ENCODE peak calls at places on chromosomes 12 and 14, in seven cellular contexts. M is HepG2, P is mammary epithelial cell, U is H9, R is upper lobe of left lung, N is coronary artery, A is lower lobe of right lung. D is an unnamed sample.

GRCh38 chr14:23095196-23096108 is at the start of gene C14orf119:
- DNase-seq in P (peak; percentile 99), N (peak; percentile 100), R (peak; percentile 99), M (peak; percentile 100), A (peak; percentile 99), U (peak; percentile 99), D (peak; percentile 99)

GRCh38 chr14:93956514-93957332 is 19.6 kb downstream of the ASB2 start:
- DNase-seq in P (no peak), A (no peak), N (no peak), U (no peak), R (no peak), M (no peak), D (no peak)

GRCh38 chr12:128079-128478 is 61.5 kb downstream of the IQSEC3 start:
- DNase-seq in N (no peak), A (no peak), U (no peak), R (no peak), M (no peak), P (no peak), D (no peak)

GRCh38 chr12:57216931-57217871 is 607 bp downstream of the NXPH4 start:
- DNase-seq in U (no peak), P (peak; percentile 9), N (no peak), A (no peak), M (no peak), R (no peak), D (no peak)

GRCh38 chr14:100058777-100059432 is 6.3 kb upstream of the EVL start:
- DNase-seq in P (no peak), U (no peak), A (no peak), N (no peak), R (no peak), M (no peak), D (no peak)

GRCh38 chr12:63894132-63894531 is 49.6 kb downstream of the SRGAP1 start:
- DNase-seq in N (no peak), M (no peak), U (no peak), R (no peak), A (no peak), P (no peak), D (no peak)

GRCh38 chr12:66279127-66279712 is 23.1 kb upstream of the HELB start:
- DNase-seq in P (no peak), N (no peak), U (no peak), M (peak; percentile 27), A (no peak), R (no peak), D (no peak)

GRCh38 chr12:56084958-56085543 is 5.1 kb downstream of the ERBB3 start:
- DNase-seq in P (no peak), R (no peak), M (no peak), A (no peak), U (peak; percentile 76), N (no peak), D (no peak)

GRCh38 chr14:90429764-90430163 is 32.9 kb downstream of the CALM1 start:
- DNase-seq in M (no peak), A (no peak), P (no peak), U (no peak), N (no peak), R (no peak), D (no peak)

GRCh38 chr12:21551811-21552469 is 25.8 kb downstream of the SPX start:
- DNase-seq in P (no peak), A (no peak), U (no peak), R (no peak), N (no peak), M (no peak), D (no peak)

GRCh38 chr14:24398298-24398942 is 383 bp upstream of the NYNRIN start:
- DNase-seq in R (no peak), A (no peak), U (peak; percentile 70), N (no peak), M (no peak), P (no peak), D (no peak)

GRCh38 chr12:78241472-78241871 is 410.8 kb downstream of the NAV3 start:
- DNase-seq in M (no peak), A (no peak), N (no peak), U (no peak), R (no peak), P (no peak), D (no peak)

GRCh38 chr14:67526676-67527459 is 6.2 kb upstream of the PLEKHH1 start:
- DNase-seq in N (no peak), P (peak; percentile 51), R (no peak), U (peak; percentile 76), A (no peak), M (peak; percentile 43), D (no peak)

GRCh38 chr12:108080363-108080762 is 48.7 kb upstream of the WSCD2 start:
- DNase-seq in A (no peak), R (no peak), N (no peak), U (no peak), P (no peak), M (no peak), D (no peak)

GRCh38 chr12:6345319-6346071 is 3.6 kb upstream of the TNFRSF1A start:
- DNase-seq in U (no peak), A (no peak), N (peak; percentile 98), P (peak; percentile 81), R (peak; percentile 79), M (peak; percentile 84), D (peak; percentile 66)

GRCh38 chr14:100423421-100424010 is 100.4 kb downstream of the SLC25A47 start:
- DNase-seq in U (no peak), R (no peak), M (no peak), P (no peak), N (no peak), A (no peak), D (no peak)

GRCh38 chr14:89933002-89933401 is 21.5 kb downstream of the EFCAB11 start:
- DNase-seq in R (no peak), U (no peak), A (no peak), P (no peak), N (no peak), M (no peak), D (no peak)

GRCh38 chr12:461425-461824 is 1.7 kb downstream of the B4GALNT3 start:
- DNase-seq in R (no peak), M (peak; percentile 5), U (no peak), P (no peak), N (no peak), A (no peak), D (no peak)

GRCh38 chr14:49405291-49405690 is 180.9 kb downstream of the RPS29 start:
- DNase-seq in R (no peak), A (no peak), U (no peak), N (no peak), P (peak; percentile 43), M (no peak), D (peak; percentile 8)

GRCh38 chr12:66539451-66539850 is 139.4 kb downstream of the GRIP1 start:
- DNase-seq in R (no peak), U (no peak), A (no peak), P (no peak), N (no peak), M (no peak), D (no peak)

GRCh38 chr12:111758120-111758561 is 8.6 kb upstream of the ALDH2 start:
- DNase-seq in R (peak; percentile 66), M (no peak), A (peak; percentile 68), U (peak; percentile 54), N (no peak), P (peak; percentile 41), D (peak; percentile 39)

GRCh38 chr14:85317491-85318021 is 212.4 kb upstream of the FLRT2 start:
- DNase-seq in P (peak; percentile 51), A (no peak), U (no peak), N (no peak), R (no peak), M (no peak), D (no peak)

GRCh38 chr12:121494093-121494787 is 86.6 kb downstream of the KDM2B start:
- DNase-seq in U (peak; percentile 78), R (peak; percentile 25), P (no peak), M (no peak), N (no peak), A (no peak), D (no peak)

GRCh38 chr14:43438056-43438455 is 1069.0 kb downstream of the FSCB start:
- DNase-seq in U (no peak), P (no peak), N (no peak), R (no peak), A (no peak), M (no peak), D (no peak)

GRCh38 chr14:58243790-58244555 is 670 bp upstream of the PSMA3 start:
- DNase-seq in N (no peak), P (peak; percentile 36), A (no peak), R (peak; percentile 32), U (no peak), M (peak; percentile 54), D (peak; percentile 44)

GRCh38 chr14:64721391-64721791 is 17.2 kb downstream of the PLEKHG3 start:
- DNase-seq in U (no peak), A (no peak), M (no peak), P (peak; percentile 67), N (peak; percentile 94), R (no peak), D (no peak)

GRCh38 chr14:103126088-103126872 is 3.0 kb downstream of the TNFAIP2 start:
- DNase-seq in M (no peak), R (no peak), U (no peak), A (peak; percentile 50), N (no peak), P (no peak), D (no peak)

GRCh38 chr12:34347367-34347766 is 325.1 kb downstream of the ALG10 start:
- DNase-seq in P (no peak), M (peak; percentile 18), U (no peak), R (no peak), A (no peak), N (no peak), D (no peak)
- TF ChIP-seq CTCF in P (no peak), M (peak; percentile 70), U (peak; percentile 11), R (no peak), A (no peak), N (no peak), D (no peak)

GRCh38 chr12:106119301-106119700 is 19.5 kb downstream of the NUAK1 start:
- DNase-seq in A (no peak), R (no peak), M (no peak), U (no peak), P (no peak), N (no peak), D (no peak)
- H3K27ac ChIP-seq in A (no peak overlapping the region), R (peak overlapping the region; percentile 44), M (no peak overlapping the region), U (no peak overlapping the region), P (no peak overlapping the region), N (peak overlapping the region; percentile 84), D (no peak overlapping the region)

DNA sequence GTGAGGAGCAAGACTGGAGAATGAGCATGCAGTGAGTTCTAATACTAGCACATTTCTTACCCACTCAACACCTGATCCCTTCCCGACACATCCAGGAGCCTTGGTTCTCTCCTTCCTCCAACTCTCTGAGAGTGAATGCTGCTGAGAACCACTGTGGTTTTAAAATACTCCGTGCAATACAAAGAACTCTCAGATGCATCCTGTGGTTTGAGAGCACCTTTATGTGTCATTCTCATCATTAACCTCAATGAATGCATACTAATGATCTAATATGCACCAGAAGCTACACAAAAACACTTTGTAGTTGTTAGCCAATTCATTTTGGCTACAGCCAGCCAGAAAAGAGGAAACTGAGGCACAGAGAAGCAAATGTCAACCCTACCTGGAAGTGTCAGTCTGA is 87.6 kb downstream of the GALNT8 start:
- DNase-seq in A (no peak), P (no peak), M (no peak), U (no peak), N (no peak), R (no peak), D (no peak)
- TF ChIP-seq CTCF in A (no peak), P (no peak), M (no peak), U (no peak), N (no peak), R (no peak), D (no peak)

DNA sequence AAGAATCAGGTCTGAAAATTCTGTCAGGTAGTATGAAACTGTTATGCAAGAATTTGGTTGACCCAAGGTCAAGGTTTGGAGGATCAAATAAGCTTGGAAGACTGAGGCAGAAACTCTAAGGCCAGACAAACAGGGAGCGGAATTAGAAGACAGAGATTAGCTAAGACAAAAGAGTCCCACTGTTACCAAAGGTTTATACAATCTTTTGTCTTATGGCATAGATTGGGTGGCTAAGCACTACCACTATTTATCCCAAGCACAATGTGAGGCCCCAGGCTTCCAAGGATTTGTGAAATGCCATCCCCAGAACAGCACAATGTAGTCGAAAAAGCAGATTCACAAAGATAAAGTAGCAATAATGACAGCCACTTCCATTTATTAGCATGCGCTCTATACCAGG is 311.2 kb downstream of the SEC23A start:
- DNase-seq in N (no peak), A (no peak), P (no peak), U (no peak), R (no peak), M (no peak), D (no peak)
- H3K27ac ChIP-seq in N (no peak overlapping the region), A (no peak overlapping the region), P (no peak overlapping the region), U (no peak overlapping the region), R (no peak overlapping the region), M (no peak overlapping the region), D (no peak overlapping the region)